ENCODE peak calls at places on chromosome 21, in six cellular contexts. U is hypothalamus, R is AML-193, A is progenitor cell of endocrine pancreas, I is type B pancreatic cell, J is hippocampal formation. D is an unnamed sample.

GRCh38 chr21:38227401-38227800 is 29.4 kb upstream of the KCNJ15 start:
- DNase-seq in U (no peak), R (no peak), A (no peak), I (no peak), J (no peak), D (no peak)

GRCh38 chr21:37658121-37658993 is 257.9 kb downstream of the KCNJ6 start:
- DNase-seq in U (no peak), R (no peak), A (no peak), I (no peak), J (no peak), D (no peak)

GRCh38 chr21:14403681-14404318 is 20.9 kb upstream of the HSPA13 start:
- DNase-seq in U (no peak), R (peak), A (no peak), I (no peak), J (no peak), D (peak)

GRCh38 chr21:16243396-16243795 is 513.6 kb downstream of the USP25 start:
- DNase-seq in U (no peak), R (no peak), A (no peak), I (no peak), J (no peak), D (no peak)

GRCh38 chr21:29443398-29444010 is 144.8 kb downstream of the BACH1 start:
- DNase-seq in U (no peak), R (no peak), A (no peak), I (no peak), J (no peak), D (no peak)

GRCh38 chr21:44846485-44847260 is 26.8 kb downstream of the PTTG1IP start:
- DNase-seq in U (no peak), R (peak), A (no peak), I (no peak), J (no peak), D (no peak)

GRCh38 chr21:39182484-39183271 is 573 bp downstream of the PSMG1 start:
- DNase-seq in U (peak), R (no peak), A (no peak), I (no peak), J (peak), D (no peak)

GRCh38 chr21:34129971-34130597 is 56.7 kb downstream of the MRPS6 start:
- DNase-seq in U (no peak), R (no peak), A (no peak), I (no peak), J (no peak), D (no peak)

GRCh38 chr21:43597052-43597451 is 62.2 kb downstream of the HSF2BP start:
- DNase-seq in U (no peak), R (no peak), A (no peak), I (no peak), J (no peak), D (no peak)

GRCh38 chr21:38223893-38224540 is 32.8 kb upstream of the KCNJ15 start:
- DNase-seq in U (no peak), R (no peak), A (no peak), I (no peak), J (no peak), D (no peak)

GRCh38 chr21:42539931-42540343 is 26.3 kb downstream of the SLC37A1 start:
- DNase-seq in U (no peak), R (no peak), A (no peak), I (no peak), J (no peak), D (no peak)

GRCh38 chr21:25963186-25963585 is 207.4 kb downstream of the APP start:
- DNase-seq in U (no peak), R (no peak), A (no peak), I (no peak), J (no peak), D (no peak)

GRCh38 chr21:25956993-25957714 is 213.4 kb downstream of the APP start:
- DNase-seq in U (no peak), R (no peak), A (no peak), I (no peak), J (no peak), D (no peak)

D was measured in NCI-H1694.